ENCODE peak calls at places on chromosome 19, in nine cellular contexts. G is thyroid gland; W is CD8-positive, alpha-beta T cell; P is left ventricle myocardium inferior; R is cardiac muscle cell; N is prostate gland; F is spleen; T is left lung; C is gastrocnemius medialis. V is an unnamed sample. For H3K4me1, the result is how much of the 10 kb centered on the place peaks cover.

GRCh38 chr19:11560404-11560988 is 1.5 kb upstream of the ELOF1 start:
- DNase-seq in G (peak), W (peak), P (no peak), R (peak), N (peak), F (no peak), T (no peak), C (no peak), V (no peak)

GRCh38 chr19:34988119-34988518 is 12.0 kb upstream of the GRAMD1A start:
- DNase-seq in G (no peak), W (no peak), P (no peak), R (no peak), N (no peak), F (no peak), T (no peak), C (no peak), V (peak)

GRCh38 chr19:39953915-39954314 is 17.1 kb upstream of the PSMC4 start:
- DNase-seq in G (no peak), W (no peak), P (no peak), R (no peak), N (no peak), F (no peak), T (no peak), C (no peak), V (no peak)

GRCh38 chr19:52542984-52543664 is 15.7 kb downstream of the ZNF808 start:
- DNase-seq in G (no peak), W (peak), P (no peak), R (no peak), N (no peak), F (no peak), T (no peak), C (no peak), V (no peak)

GRCh38 chr19:3098515-3099346 is 4.6 kb downstream of the GNA11 start:
- DNase-seq in G (peak), W (no peak), P (peak), R (no peak), N (no peak), F (peak), T (no peak), C (no peak), V (peak)

GRCh38 chr19:39677931-39678889 is 22.5 kb downstream of the LGALS16 start:
- DNase-seq in G (peak), W (no peak), P (no peak), R (no peak), N (peak), F (no peak), T (peak), C (peak), V (no peak)

GRCh38 chr19:49536921-49537462 is 9.2 kb downstream of the RCN3 start:
- DNase-seq in G (no peak), W (no peak), P (no peak), R (no peak), N (no peak), F (no peak), T (no peak), C (no peak), V (no peak)

GRCh38 chr19:51637362-51637978 is 7.3 kb upstream of the SIGLEC5 start:
- DNase-seq in G (no peak), W (no peak), P (no peak), R (no peak), N (no peak), F (no peak), T (no peak), C (no peak), V (no peak)

GRCh38 chr19:3544742-3545668 is 6.0 kb downstream of the TEKTIP1 start:
- DNase-seq in G (peak), W (peak), P (peak), R (peak), N (peak), F (peak), T (peak), C (peak), V (peak)

GRCh38 chr19:56314018-56314583 is 538 bp downstream of the ZSCAN5A start:
- DNase-seq in G (no peak), W (no peak), P (no peak), R (no peak), N (no peak), F (no peak), T (no peak), C (no peak), V (no peak)

GRCh38 chr19:10193666-10194499 is 870 bp downstream of the DNMT1 start:
- DNase-seq in G (no peak), W (peak), P (no peak), R (no peak), N (no peak), F (peak), T (no peak), C (no peak), V (peak)

GRCh38 chr19:49983645-49984229 is 22.8 kb upstream of the SIGLEC11 start:
- DNase-seq in G (peak), W (peak), P (peak), R (peak), N (peak), F (peak), T (peak), C (no peak), V (no peak)

GRCh38 chr19:40502647-40503046 is 35.8 kb downstream of the SPTBN4 start:
- DNase-seq in G (no peak), W (no peak), P (no peak), R (no peak), N (no peak), F (no peak), T (no peak), C (no peak), V (no peak)

GRCh38 chr19:39254539-39255345 is 6.1 kb upstream of the IFNL4 start:
- DNase-seq in G (no peak), W (no peak), P (no peak), R (no peak), N (no peak), F (no peak), T (no peak), C (no peak), V (no peak)

GRCh38 chr19:45324349-45324907 is 1.8 kb upstream of the CKM start:
- DNase-seq in G (no peak), W (no peak), P (no peak), R (no peak), N (no peak), F (no peak), T (no peak), C (no peak), V (no peak)
- H3K4me1 ChIP-seq in G (under half), W (under half), P (under half), R (under half), N (under half), F (under half), T (under half), C (under half), V (under half)

GRCh38 chr19:5563941-5564612 is 3.7 kb downstream of the TINCR start:
- DNase-seq in G (no peak), W (no peak), P (no peak), R (no peak), N (no peak), F (no peak), T (no peak), C (no peak), V (no peak)

GRCh38 chr19:5567971-5568407 is 236 bp upstream of the TINCR start:
- DNase-seq in G (no peak), W (no peak), P (no peak), R (no peak), N (peak), F (no peak), T (no peak), C (no peak), V (peak)

GRCh38 chr19:5564930-5565329 is 2.8 kb downstream of the TINCR start:
- DNase-seq in G (no peak), W (no peak), P (no peak), R (no peak), N (no peak), F (no peak), T (no peak), C (no peak), V (no peak)

GRCh38 chr19:5571777-5572176 is 4.0 kb upstream of the TINCR start:
- DNase-seq in G (no peak), W (no peak), P (no peak), R (no peak), N (no peak), F (no peak), T (no peak), C (no peak), V (no peak)

DNA sequence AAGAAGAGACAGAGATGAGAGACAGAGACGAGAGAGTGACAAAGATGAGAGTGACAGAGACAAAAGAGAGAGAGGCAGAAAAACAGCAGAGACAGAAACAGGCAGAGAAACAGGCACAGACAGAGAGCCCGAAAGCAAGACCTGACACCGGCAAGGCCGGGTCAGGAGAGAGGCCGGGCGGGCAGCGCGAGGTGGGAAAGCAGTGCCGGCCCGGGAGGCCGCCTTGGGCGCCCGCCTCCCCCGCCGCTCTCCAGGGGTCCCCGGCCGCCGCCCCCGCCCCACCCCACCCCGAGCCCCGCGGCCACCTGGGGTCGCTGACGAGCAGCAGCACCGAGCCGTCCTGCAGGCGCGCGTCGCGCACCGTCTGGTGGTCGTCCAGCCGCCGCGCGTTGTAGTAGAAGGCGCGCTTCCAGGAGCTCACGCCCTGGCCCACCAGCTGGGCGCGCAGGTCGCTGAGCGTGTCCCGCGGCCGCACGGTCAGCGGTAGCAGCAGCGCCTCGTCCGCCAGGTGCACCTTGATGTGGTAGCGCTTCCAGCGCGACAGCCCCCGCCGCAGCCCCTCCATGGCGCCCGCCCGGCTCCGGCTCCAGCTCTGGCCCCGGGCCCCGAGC is at the start of gene TINCR:
- DNase-seq in G (no peak), W (no peak), P (no peak), R (peak), N (no peak), F (no peak), T (no peak), C (no peak), V (no peak)
- H3K27ac ChIP-seq in G (no peak), W (no peak), P (no peak), R (no peak), N (no peak), F (no peak), T (no peak), C (no peak), V (no peak)

GRCh38 chr19:47227347-47228167 is 3.4 kb downstream of the BBC3 start:
- DNase-seq in G (peak), W (peak), P (peak), R (peak), N (peak), F (peak), T (peak), C (peak), V (peak)

GRCh38 chr19:47228168-47228936 is 2.6 kb downstream of the BBC3 start:
- DNase-seq in G (peak), W (peak), P (peak), R (peak), N (no peak), F (peak), T (peak), C (peak), V (peak)

GRCh38 chr19:47225746-47226425 is 5.1 kb downstream of the BBC3 start:
- DNase-seq in G (peak), W (peak), P (peak), R (peak), N (peak), F (peak), T (peak), C (peak), V (peak)

GRCh38 chr19:47228937-47229673 is 1.9 kb downstream of the BBC3 start:
- DNase-seq in G (no peak), W (peak), P (no peak), R (no peak), N (no peak), F (no peak), T (peak), C (peak), V (no peak)

GRCh38 chr19:47226426-47227346 is 4.3 kb downstream of the BBC3 start:
- DNase-seq in G (peak), W (peak), P (peak), R (peak), N (no peak), F (peak), T (peak), C (peak), V (peak)
- TF ChIP-seq CTCF in G (no peak), W (no peak), P (peak), R (no peak), N (no peak), F (peak), T (no peak), C (no peak), V (no peak)

DNA sequence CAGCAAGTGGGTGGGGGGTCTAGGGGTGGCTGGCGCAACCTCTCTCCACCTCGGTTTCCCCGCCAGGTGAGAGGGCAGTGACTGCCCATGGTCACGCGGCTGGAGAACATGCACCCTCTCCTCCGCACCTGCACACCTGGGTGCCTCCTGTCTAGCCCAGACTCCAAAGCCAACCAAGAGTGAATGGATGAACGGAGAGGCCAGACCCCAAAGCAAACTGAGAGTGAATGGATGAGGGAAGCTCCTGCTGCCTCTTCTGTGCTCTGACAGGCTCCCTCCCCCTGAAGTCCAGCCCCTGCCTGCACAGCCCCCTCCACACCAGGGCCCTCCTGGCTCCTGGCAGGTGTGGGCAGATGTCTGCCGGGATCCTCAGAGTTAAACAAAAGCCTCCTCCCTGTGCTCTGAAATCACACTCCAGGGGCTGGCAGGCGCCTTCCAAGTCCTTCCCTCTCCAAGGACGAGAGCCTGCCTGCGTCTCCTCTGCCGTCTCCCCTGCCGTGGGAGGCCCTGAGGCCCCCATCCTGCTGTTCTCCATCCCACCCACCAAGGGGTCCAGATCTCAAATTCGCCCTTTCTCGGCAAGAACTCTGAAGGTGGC is 2.2 kb downstream of the SBNO2 start:
- DNase-seq in G (peak), W (no peak), P (no peak), R (no peak), N (no peak), F (peak), T (no peak), C (no peak), V (no peak)
- H3K4me1 ChIP-seq in G (under half), W (under half), P (under half), R (under half), N (under half), F (half or more), T (half or more), C (under half), V (under half)

DNA sequence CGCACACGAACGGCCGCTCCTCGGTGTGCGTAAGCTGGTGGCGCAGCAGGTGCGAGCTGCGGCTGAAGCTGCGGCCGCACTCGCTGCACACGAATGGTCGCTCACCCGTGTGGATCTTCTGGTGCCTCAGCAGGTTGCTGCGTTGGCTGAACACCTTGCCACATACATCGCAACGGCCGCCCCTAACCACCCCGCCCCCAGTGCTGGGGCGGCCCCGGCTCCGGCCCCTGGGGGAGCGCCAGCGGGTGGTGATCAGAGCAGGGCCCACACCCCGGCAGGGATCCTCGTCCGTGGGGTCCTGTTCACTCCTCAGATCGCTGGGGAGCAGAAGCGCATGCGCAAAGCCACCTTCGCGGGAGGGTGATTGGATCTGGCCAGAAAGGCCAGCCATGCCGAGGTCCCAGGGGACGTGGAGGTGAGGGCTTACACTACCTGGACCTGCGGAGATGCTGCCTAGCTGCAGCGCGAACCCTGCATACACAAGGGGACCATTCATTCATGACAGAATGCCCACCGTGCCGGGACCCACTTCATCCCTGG is 4.7 kb upstream of the UBE2M start:
- DNase-seq in G (peak), W (no peak), P (peak), R (no peak), N (no peak), F (peak), T (peak), C (no peak), V (peak)
- H3K27ac ChIP-seq in G (no peak), W (peak), P (peak), R (no peak), N (peak), F (peak), T (no peak), C (no peak), V (no peak)

DNA sequence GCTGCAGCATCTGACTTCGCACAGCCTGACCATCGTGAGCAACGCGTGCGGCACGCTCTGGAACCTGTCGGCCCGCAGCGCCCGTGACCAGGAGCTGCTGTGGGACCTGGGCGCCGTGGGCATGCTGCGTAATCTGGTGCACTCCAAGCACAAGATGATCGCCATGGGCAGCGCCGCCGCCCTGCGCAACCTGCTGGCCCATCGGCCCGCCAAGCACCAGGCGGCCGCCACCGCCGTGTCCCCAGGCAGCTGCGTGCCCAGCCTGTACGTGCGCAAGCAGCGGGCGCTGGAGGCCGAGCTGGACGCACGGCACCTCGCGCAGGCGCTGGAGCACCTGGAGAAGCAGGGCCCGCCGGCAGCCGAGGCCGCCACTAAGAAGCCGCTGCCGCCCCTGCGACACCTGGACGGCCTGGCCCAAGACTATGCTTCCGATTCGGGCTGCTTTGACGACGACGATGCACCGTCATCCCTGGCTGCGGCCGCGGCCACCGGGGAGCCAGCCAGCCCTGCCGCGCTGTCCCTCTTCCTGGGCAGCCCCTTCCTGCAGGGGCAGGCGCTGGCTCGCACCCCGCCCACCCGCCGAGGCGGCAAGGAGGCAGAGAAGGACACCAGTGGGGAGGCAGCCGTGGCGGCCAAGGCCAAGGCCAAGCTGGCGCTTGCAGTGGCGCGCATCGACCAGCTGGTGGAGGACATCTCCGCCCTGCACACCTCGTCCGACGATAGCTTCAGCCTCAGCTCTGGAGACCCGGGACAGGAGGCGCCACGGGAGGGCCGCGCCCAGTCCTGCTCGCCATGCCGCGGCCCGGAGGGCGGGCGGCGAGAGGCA is 13.6 kb downstream of the C19orf25 start:
- DNase-seq in G (peak), W (no peak), P (no peak), R (peak), N (peak), F (peak), T (no peak), C (no peak), V (peak)
- TF ChIP-seq CTCF in G (no peak), W (no peak), P (peak), R (peak), N (peak), F (no peak), T (peak), C (no peak), V (peak)

DNA sequence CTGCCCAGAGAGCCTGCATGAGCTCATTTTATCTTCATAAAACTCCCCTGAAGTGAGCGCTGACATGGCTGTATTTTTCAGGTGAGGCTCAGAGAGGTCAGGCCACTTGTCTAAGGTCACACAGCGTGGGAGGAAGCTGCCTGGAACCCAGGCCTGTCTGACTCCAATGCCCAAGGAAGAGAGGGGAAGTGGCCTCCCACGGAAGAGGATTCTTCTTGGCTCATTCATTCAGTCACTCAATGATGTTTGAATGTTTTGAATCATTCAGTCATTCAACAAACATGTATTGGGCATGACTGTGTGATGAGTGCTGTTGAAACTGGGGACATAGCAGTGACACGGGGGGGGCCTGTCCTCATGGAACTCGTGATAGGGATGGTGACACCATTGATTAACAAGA is 12.0 kb downstream of the ACTL9 start:
- DNase-seq in G (no peak), W (no peak), P (no peak), R (no peak), N (no peak), F (no peak), T (no peak), C (no peak), V (no peak)
- H3K4me1 ChIP-seq in G (under half), W (under half), P (under half), R (under half), N (under half), F (under half), T (under half), C (under half), V (under half)

GRCh38 chr19:41997851-41998229 is 3.8 kb upstream of the ATP1A3 start:
- DNase-seq in G (no peak), W (no peak), P (no peak), R (no peak), N (no peak), F (no peak), T (no peak), C (no peak), V (no peak)
- H3K27ac ChIP-seq in G (no peak), W (no peak), P (no peak), R (no peak), N (no peak), F (no peak), T (no peak), C (no peak), V (no peak)